ENCODE peak calls at places on chromosomes 4 and X, in four cellular contexts. G, P, Q and T are unnamed samples.

GRCh38 chr4:90007494-90008167 is 113.0 kb downstream of the MMRN1 start:
- DNase-seq in Q (no peak), P (no peak), G (no peak), T (no peak)

GRCh38 chr4:184534511-184535391 is 60.4 kb upstream of the IRF2 start:
- DNase-seq in P (no peak), G (peak), Q (peak), T (peak)

GRCh38 chr4:43189741-43190140 is 297.2 kb downstream of the GRXCR1 start:
- DNase-seq in Q (no peak), G (no peak), P (no peak), T (no peak)

GRCh38 chr4:168884251-168885124 is 125.6 kb downstream of the CBR4 start:
- DNase-seq in Q (no peak), P (no peak), G (no peak), T (no peak)

GRCh38 chr4:13988347-13989265 is 361.1 kb upstream of the BOD1L1 start:
- DNase-seq in Q (no peak), G (peak), P (peak), T (no peak)

GRCh38 chrX:121479406-121479805 is 432.0 kb downstream of the GLUD2 start:
- DNase-seq in P (no peak), G (no peak), Q (no peak), T (no peak)

GRCh38 chrX:129488359-129488758 is 34.9 kb downstream of the SMARCA1 start:
- DNase-seq in Q (no peak), P (no peak), G (no peak), T (no peak)

GRCh38 chr4:93416337-93417102 is 412.0 kb upstream of the ATOH1 start:
- DNase-seq in P (no peak), G (no peak), Q (no peak), T (no peak)

GRCh38 chr4:120082286-120082685 is 15.6 kb upstream of the MAD2L1 start:
- DNase-seq in P (no peak), G (no peak), Q (no peak), T (no peak)

GRCh38 chrX:9534686-9535085 is 69.8 kb downstream of the TBL1X start:
- DNase-seq in G (peak), Q (no peak), P (no peak), T (no peak)

GRCh38 chr4:122911588-122911987 is 10.8 kb downstream of the NUDT6 start:
- DNase-seq in G (no peak), P (no peak), Q (no peak), T (no peak)

GRCh38 chrX:109812236-109812635 is 79.2 kb upstream of the ACSL4 start:
- DNase-seq in P (no peak), Q (no peak), G (no peak), T (no peak)

GRCh38 chr4:175873707-175874106 is 61.6 kb upstream of the GPM6A start:
- DNase-seq in Q (no peak), P (no peak), G (no peak), T (no peak)

GRCh38 chr4:40401646-40402045 is 66.5 kb downstream of the CHRNA9 start:
- DNase-seq in G (no peak), Q (no peak), P (no peak), T (no peak)

GRCh38 chr4:69563424-69563823 is 67.7 kb upstream of the UGT2B4 start:
- DNase-seq in P (no peak), Q (no peak), G (no peak), T (no peak)

GRCh38 chr4:19575959-19576358 is 675.7 kb upstream of the SLIT2 start:
- DNase-seq in G (no peak), Q (no peak), P (no peak), T (no peak)

GRCh38 chr4:27888523-27888922 is 1027.9 kb downstream of the STIM2 start:
- DNase-seq in G (no peak), P (no peak), Q (no peak), T (no peak)

GRCh38 chrX:107589243-107589642 is 39.1 kb upstream of the PRPS1 start:
- DNase-seq in Q (no peak), G (no peak), P (no peak), T (no peak)

GRCh38 chrX:154411981-154412340 is 622 bp downstream of the TAFAZZIN start:
- DNase-seq in Q (peak), P (peak), G (no peak), T (no peak)

GRCh38 chr4:121336706-121337105 is 44.1 kb downstream of the QRFPR start:
- DNase-seq in Q (no peak), G (no peak), P (no peak), T (no peak)

GRCh38 chrX:28709421-28709820 is 122.2 kb downstream of the IL1RAPL1 start:
- DNase-seq in P (no peak), Q (no peak), G (no peak), T (no peak)

GRCh38 chr4:43132010-43132582 is 239.6 kb downstream of the GRXCR1 start:
- DNase-seq in P (peak), G (peak), Q (peak), T (peak)

GRCh38 chr4:166460769-166461550 is 587.9 kb downstream of the TLL1 start:
- DNase-seq in P (no peak), G (no peak), Q (no peak), T (no peak)

GRCh38 chrX:118571829-118572228 is 76.2 kb downstream of the DOCK11 start:
- DNase-seq in G (no peak), P (no peak), Q (no peak), T (no peak)

GRCh38 chrX:40054793-40055192 is 43.0 kb downstream of the BCOR start:
- DNase-seq in G (no peak), P (no peak), Q (no peak), T (no peak)

GRCh38 chr4:141802324-141802723 is 165.9 kb downstream of the IL15 start:
- DNase-seq in Q (no peak), P (no peak), G (peak), T (no peak)

GRCh38 chr4:16278178-16278577 is 51.9 kb upstream of the TAPT1 start:
- DNase-seq in P (no peak), G (no peak), Q (no peak), T (no peak)

GRCh38 chrX:46758163-46758955 is 559 bp downstream of the SLC9A7 start:
- DNase-seq in G (no peak), Q (no peak), P (no peak), T (no peak)

GRCh38 chrX:52363247-52363883 is 5.5 kb upstream of the XAGE2 start:
- DNase-seq in P (no peak), G (no peak), Q (no peak), T (peak)

GRCh38 chrX:107102980-107103379 is 15.6 kb downstream of the RBM41 start:
- DNase-seq in P (no peak), Q (no peak), G (no peak), T (no peak)

GRCh38 chrX:153061732-153062131 is 5.5 kb downstream of the PNMA3 start:
- DNase-seq in G (no peak), Q (no peak), P (no peak), T (no peak)

GRCh38 chr4:11367371-11367770 is 61.3 kb downstream of the HS3ST1 start:
- DNase-seq in P (peak), G (no peak), Q (no peak), T (no peak)

GRCh38 chr4:107721436-107722090 is 1.5 kb upstream of the PAPSS1 start:
- DNase-seq in Q (peak), G (no peak), P (no peak), T (no peak)